ENCODE peak calls at places on chromosomes 7 and 10, in six cellular contexts. E is GM12891, C is GM12878, W is HepG2, X is K562, I is H1. D is an unnamed sample.

GRCh38 chr7:151116603-151117002 is 30.3 kb downstream of the AGAP3 start:
- DNase-seq in E (no peak), C (no peak), W (no peak), X (no peak), I (no peak), D (no peak)

GRCh38 chr7:155644971-155645509 is 579 bp downstream of the RBM33 start:
- DNase-seq in E (no peak), C (no peak), W (peak), X (peak), I (no peak), D (peak)

GRCh38 chr10:30542001-30542861 is 87.3 kb downstream of the LYZL2 start:
- DNase-seq in E (no peak), C (no peak), W (peak), X (peak), I (no peak), D (no peak)

GRCh38 chr7:30074422-30075030 is 46.3 kb downstream of the PLEKHA8 start:
- DNase-seq in E (no peak), C (no peak), W (peak), X (peak), I (no peak), D (no peak)

GRCh38 chr7:23246540-23246939 is at the start of gene GPNMB:
- DNase-seq in E (no peak), C (no peak), W (no peak), X (no peak), I (no peak), D (no peak)

GRCh38 chr7:7895754-7896153 is 72.8 kb upstream of the GLCCI1 start:
- DNase-seq in E (no peak), C (no peak), W (no peak), X (no peak), I (no peak), D (no peak)

GRCh38 chr10:86366033-86366901 is at the start of gene GRID1:
- DNase-seq in E (peak), C (no peak), W (no peak), X (peak), I (peak), D (no peak)

GRCh38 chr10:12130237-12130872 is 878 bp downstream of the SEC61A2 start:
- DNase-seq in E (peak), C (peak), W (peak), X (no peak), I (peak), D (peak)

GRCh38 chr7:54788664-54789063 is 29.7 kb upstream of the SEC61G start:
- DNase-seq in E (peak), C (peak), W (peak), X (no peak), I (no peak), D (no peak)

GRCh38 chr10:11934262-11934661 is 108.3 kb downstream of the UPF2 start:
- DNase-seq in E (no peak), C (no peak), W (no peak), X (no peak), I (no peak), D (no peak)

GRCh38 chr10:100736144-100736808 is 9.1 kb upstream of the PAX2 start:
- DNase-seq in E (no peak), C (no peak), W (no peak), X (no peak), I (no peak), D (no peak)

GRCh38 chr7:35725280-35725680 is 30.3 kb upstream of the HERPUD2 start:
- DNase-seq in E (no peak), C (peak), W (peak), X (no peak), I (no peak), D (peak)

GRCh38 chr10:63595072-63595471 is 73.9 kb downstream of the REEP3 start:
- DNase-seq in E (no peak), C (no peak), W (no peak), X (no peak), I (no peak), D (no peak)

GRCh38 chr7:30923009-30923773 is 11.5 kb downstream of the AQP1 start:
- DNase-seq in E (no peak), C (no peak), W (no peak), X (no peak), I (peak), D (peak)

GRCh38 chr10:24706479-24707118 is 17.1 kb downstream of the ARHGAP21 start:
- DNase-seq in E (no peak), C (no peak), W (peak), X (no peak), I (no peak), D (no peak)

GRCh38 chr7:50212666-50213621 is 91.6 kb upstream of the IKZF1 start:
- DNase-seq in E (no peak), C (no peak), W (no peak), X (no peak), I (no peak), D (no peak)

GRCh38 chr10:111084346-111085255 is 7.8 kb downstream of the ADRA2A start:
- DNase-seq in E (no peak), C (no peak), W (no peak), X (no peak), I (peak), D (no peak)

GRCh38 chr7:155521743-155522398 is 24.5 kb downstream of the CNPY1 start:
- DNase-seq in E (no peak), C (no peak), W (no peak), X (no peak), I (no peak), D (no peak)

GRCh38 chr10:86203162-86203905 is 163.3 kb downstream of the GRID1 start:
- DNase-seq in E (no peak), C (no peak), W (peak), X (no peak), I (peak), D (no peak)

GRCh38 chr7:116728413-116728812 is 56.4 kb downstream of the MET start:
- DNase-seq in E (no peak), C (no peak), W (no peak), X (no peak), I (no peak), D (no peak)

GRCh38 chr10:109912335-109913282 is 10.7 kb downstream of the XPNPEP1 start:
- DNase-seq in E (no peak), C (peak), W (no peak), X (no peak), I (no peak), D (no peak)

GRCh38 chr7:50621206-50621605 is 56.0 kb upstream of the DDC start:
- DNase-seq in E (no peak), C (no peak), W (no peak), X (no peak), I (no peak), D (no peak)

GRCh38 chr7:66281678-66282593 is 76.8 kb downstream of the TPST1 start:
- DNase-seq in E (no peak), C (no peak), W (peak), X (peak), I (no peak), D (no peak)

GRCh38 chr10:14118953-14119352 is 211.8 kb downstream of the FRMD4A start:
- DNase-seq in E (no peak), C (no peak), W (no peak), X (no peak), I (no peak), D (no peak)

GRCh38 chr10:60661627-60662026 is 116.7 kb upstream of the CDK1 start:
- DNase-seq in E (no peak), C (no peak), W (no peak), X (no peak), I (no peak), D (no peak)

GRCh38 chr10:13160934-13161266 is 458 bp upstream of the MCM10 start:
- DNase-seq in E (no peak), C (no peak), W (no peak), X (no peak), I (no peak), D (no peak)

GRCh38 chr10:122646511-122647382 is 52.9 kb downstream of the C10orf120 start:
- DNase-seq in E (no peak), C (no peak), W (no peak), X (no peak), I (no peak), D (no peak)

GRCh38 chr7:33735403-33735802 is 169.9 kb upstream of the BMPER start:
- DNase-seq in E (no peak), C (no peak), W (no peak), X (no peak), I (no peak), D (no peak)

GRCh38 chr7:101542527-101543241 is 86.4 kb downstream of the MYL10 start:
- DNase-seq in E (peak), C (peak), W (peak), X (peak), I (peak), D (peak)

GRCh38 chr7:101546308-101546936 is 82.7 kb downstream of the MYL10 start:
- DNase-seq in E (no peak), C (no peak), W (no peak), X (no peak), I (no peak), D (no peak)

GRCh38 chr7:101543242-101543766 is 85.8 kb downstream of the MYL10 start:
- DNase-seq in E (no peak), C (no peak), W (no peak), X (no peak), I (no peak), D (no peak)

GRCh38 chr7:101545441-101546190 is 83.5 kb downstream of the MYL10 start:
- DNase-seq in E (no peak), C (no peak), W (no peak), X (no peak), I (no peak), D (no peak)

GRCh38 chr7:101543846-101544245 is 85.2 kb downstream of the MYL10 start:
- DNase-seq in E (no peak), C (no peak), W (no peak), X (no peak), I (no peak), D (no peak)
- TF ChIP-seq TAF1 in E (no peak), C (no peak), W (no peak), X (no peak), I (no peak), D (no peak)

DNA sequence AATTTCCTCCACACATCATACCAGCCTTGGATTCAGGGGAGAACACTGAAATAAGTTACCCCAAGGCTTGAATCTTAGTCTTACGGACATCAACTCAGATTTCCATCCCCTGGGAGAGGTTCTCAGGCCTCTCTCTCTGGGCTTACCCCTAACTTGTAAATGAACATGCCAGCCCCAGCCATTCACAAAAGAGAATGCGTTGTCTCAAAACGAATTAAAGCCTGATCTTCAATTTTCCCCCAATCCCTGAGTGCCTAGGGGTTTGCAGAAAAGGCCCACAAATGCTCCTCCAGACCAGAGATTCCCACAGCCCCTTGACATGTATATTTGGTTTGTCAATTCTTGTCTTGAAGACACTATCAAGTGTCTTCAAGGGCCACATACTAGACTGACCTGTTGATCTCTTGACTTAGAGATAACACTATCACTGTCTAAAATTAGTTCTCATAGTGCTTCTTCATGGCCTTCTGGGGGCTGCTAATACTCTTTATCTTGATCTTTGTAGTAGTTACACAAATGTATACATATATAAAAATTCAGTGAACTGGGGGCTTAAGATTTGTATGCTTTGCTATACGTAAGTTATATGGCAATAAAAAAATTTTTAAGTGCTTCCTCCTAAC is 11.9 kb upstream of the HOXA13 start:
- DNase-seq in E (no peak), C (no peak), W (no peak), X (no peak), I (no peak), D (no peak)
- TF ChIP-seq POLR2AphosphoS5 in E (no peak), C (no peak), W (no peak), X (no peak), I (no peak), D (no peak)

GRCh38 chr10:7787857-7788639 is at the start of the genes ATP5F1C and KIN:
- DNase-seq in E (peak), C (peak), W (peak), X (peak), I (peak), D (peak)
- TF ChIP-seq POLR2A in E (peak), C (peak), W (peak), X (peak), I (no peak), D (peak)

GRCh38 chr10:8233049-8233448 is 178.6 kb downstream of the GATA3 start:
- DNase-seq in E (no peak), C (no peak), W (no peak), X (no peak), I (no peak), D (no peak)

GRCh38 chr10:8238989-8239388 is 184.5 kb downstream of the GATA3 start:
- DNase-seq in E (no peak), C (no peak), W (no peak), X (no peak), I (no peak), D (no peak)

GRCh38 chr10:8230887-8231286 is 176.4 kb downstream of the GATA3 start:
- DNase-seq in E (no peak), C (no peak), W (no peak), X (no peak), I (no peak), D (no peak)

GRCh38 chr10:8233832-8234259 is 179.4 kb downstream of the GATA3 start:
- DNase-seq in E (no peak), C (no peak), W (no peak), X (no peak), I (no peak), D (no peak)

DNA sequence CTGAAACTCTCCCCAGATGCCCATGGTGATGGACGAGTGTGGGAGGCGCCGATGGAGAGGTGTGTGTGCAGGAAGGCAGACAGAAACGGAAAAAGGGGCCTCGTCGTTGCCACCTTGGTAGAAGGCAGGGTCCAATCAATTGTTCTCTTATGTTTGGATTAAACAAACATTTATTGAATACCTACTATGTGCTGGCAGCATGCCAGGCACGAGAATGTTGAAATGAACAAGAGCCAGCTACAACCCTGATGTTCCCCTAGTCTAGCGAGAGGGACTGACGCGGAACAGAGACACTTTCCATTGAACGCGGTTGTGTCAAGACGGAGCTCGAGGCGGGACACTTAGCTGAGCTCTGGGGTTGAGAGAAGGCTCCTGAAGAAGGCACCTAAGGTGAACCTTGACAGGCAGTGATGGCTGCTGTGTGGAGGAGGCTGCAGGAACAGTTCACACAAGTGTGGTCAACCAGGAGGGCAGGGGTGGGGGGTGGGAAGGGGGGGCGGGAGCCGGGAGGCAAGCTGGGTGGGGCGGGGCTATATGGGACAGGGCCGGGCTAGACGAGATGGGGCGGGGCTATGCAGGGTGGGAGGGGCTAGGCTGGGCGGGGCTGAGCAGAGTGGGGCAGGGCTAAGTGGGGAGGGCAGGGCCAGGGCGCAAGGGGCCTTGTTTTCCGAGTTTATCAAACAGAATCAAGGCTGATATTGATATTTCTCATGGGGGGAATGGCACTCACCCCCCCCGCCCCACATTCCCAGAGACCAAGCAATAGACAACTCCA is 181.0 kb downstream of the GATA3 start:
- DNase-seq in E (no peak), C (no peak), W (no peak), X (peak), I (no peak), D (no peak)
- TF ChIP-seq TAF1 in E (no peak), C (no peak), W (no peak), X (no peak), I (no peak), D (no peak)

DNA sequence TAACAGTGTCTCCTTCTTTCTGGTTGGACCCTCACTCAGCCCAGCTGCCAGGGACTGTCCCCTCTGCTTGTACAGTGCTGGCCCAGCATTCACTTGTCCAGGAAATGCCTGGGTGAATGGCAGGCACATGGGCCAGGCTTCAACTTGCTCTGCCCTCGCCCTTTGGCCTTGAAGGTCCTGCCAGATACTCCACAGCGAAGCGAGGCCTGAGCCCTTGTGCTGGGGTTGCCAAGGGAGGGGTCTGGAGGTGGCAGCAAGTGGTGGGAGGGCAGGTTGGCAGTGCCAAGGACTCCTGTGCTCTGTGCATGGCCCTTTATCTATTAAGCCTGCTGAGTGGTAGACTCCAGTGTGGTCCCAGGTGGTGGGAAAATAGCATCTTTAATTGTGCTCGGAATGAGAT is 75.7 kb downstream of the CDH23 start:
- DNase-seq in E (no peak), C (no peak), W (no peak), X (no peak), I (no peak), D (no peak)
- TF ChIP-seq POLR2AphosphoS5 in E (no peak), C (no peak), W (no peak), X (no peak), I (no peak), D (no peak)

GRCh38 chr10:72260588-72261322 is 13.0 kb upstream of the DDIT4 start:
- DNase-seq in E (peak), C (peak), W (peak), X (peak), I (peak), D (peak)
- TF ChIP-seq POLR2A in E (no peak), C (peak), W (peak), X (peak), I (no peak), D (peak)

GRCh38 chr7:100419660-100420226 is 8.8 kb downstream of the ZCWPW1 start:
- DNase-seq in E (no peak), C (no peak), W (no peak), X (no peak), I (no peak), D (no peak)

GRCh38 chr7:100418930-100419659 is 9.4 kb downstream of the ZCWPW1 start:
- DNase-seq in E (no peak), C (no peak), W (no peak), X (no peak), I (no peak), D (no peak)

GRCh38 chr7:100426516-100426915 is 2.0 kb downstream of the ZCWPW1 start:
- DNase-seq in E (no peak), C (no peak), W (no peak), X (no peak), I (no peak), D (no peak)

GRCh38 chr7:100425347-100425746 is 3.2 kb downstream of the ZCWPW1 start:
- DNase-seq in E (no peak), C (no peak), W (no peak), X (no peak), I (no peak), D (no peak)

GRCh38 chr7:100423315-100423714 is 5.2 kb downstream of the ZCWPW1 start:
- DNase-seq in E (no peak), C (no peak), W (no peak), X (no peak), I (no peak), D (no peak)
- TF ChIP-seq TAF1 in E (no peak), C (no peak), W (no peak), X (no peak), I (no peak), D (no peak)

GRCh38 chr10:128086003-128086863 is 40.0 kb downstream of the MKI67 start:
- DNase-seq in E (no peak), C (no peak), W (no peak), X (no peak), I (no peak), D (no peak)

GRCh38 chr10:128087884-128088695 is 38.1 kb downstream of the MKI67 start:
- DNase-seq in E (no peak), C (no peak), W (peak), X (no peak), I (no peak), D (no peak)

GRCh38 chr10:128084991-128085390 is 41.2 kb downstream of the MKI67 start:
- DNase-seq in E (no peak), C (no peak), W (no peak), X (no peak), I (no peak), D (no peak)

GRCh38 chr10:128084364-128084763 is 41.9 kb downstream of the MKI67 start:
- DNase-seq in E (no peak), C (no peak), W (no peak), X (no peak), I (no peak), D (no peak)

GRCh38 chr10:128087146-128087883 is 38.9 kb downstream of the MKI67 start:
- DNase-seq in E (no peak), C (no peak), W (no peak), X (no peak), I (no peak), D (no peak)
- TF ChIP-seq POLR2AphosphoS5 in E (no peak), C (no peak), W (no peak), X (no peak), I (no peak), D (no peak)

DNA sequence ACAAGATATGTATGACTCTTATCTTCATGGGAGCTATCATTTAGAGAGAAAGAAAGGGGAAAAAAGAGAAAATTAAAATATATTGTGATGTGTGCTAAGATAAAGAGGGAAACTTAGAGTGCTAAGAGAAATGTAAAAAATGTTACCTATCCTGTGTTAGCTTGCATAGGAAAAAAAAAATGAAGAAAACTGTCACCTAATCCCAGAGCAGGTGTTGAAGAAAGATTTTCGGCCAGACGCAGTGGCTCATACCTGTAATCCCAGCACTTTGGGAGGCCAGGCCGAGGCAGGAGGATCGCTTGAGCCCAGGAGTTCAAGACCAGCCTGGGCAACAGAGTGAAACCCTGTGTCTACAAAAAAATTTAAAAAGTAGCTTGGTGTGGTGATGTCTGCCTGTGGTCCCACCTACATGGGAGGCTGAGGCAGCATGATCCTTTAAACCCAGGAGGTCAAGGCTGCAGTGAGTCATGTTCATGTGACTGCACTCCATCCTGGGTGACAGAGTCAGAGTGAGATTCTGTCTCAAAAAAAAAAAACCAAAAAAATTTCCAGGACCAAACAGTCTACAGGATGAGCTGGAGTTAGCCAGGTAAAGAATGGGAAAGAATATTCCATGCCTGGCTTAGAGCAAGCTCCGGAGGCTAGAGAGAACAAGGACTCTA is 2.4 kb upstream of the MKLN1 start:
- DNase-seq in E (no peak), C (no peak), W (peak), X (no peak), I (no peak), D (no peak)
- TF ChIP-seq POLR2A in E (no peak), C (no peak), W (no peak), X (no peak), I (no peak), D (no peak)

GRCh38 chr7:94375713-94376112 is 19.0 kb upstream of the COL1A2 start:
- DNase-seq in E (no peak), C (no peak), W (no peak), X (no peak), I (no peak), D (no peak)
- TF ChIP-seq TAF1 in E (no peak), C (no peak), W (no peak), X (no peak), I (no peak), D (no peak)